ENCODE peak calls at places on chromosomes 1 and 21, in nine cellular contexts. P, I, D, F, O, R, X, Y and B are unnamed samples.

GRCh38 chr1:150976879-150977694 is 2.5 kb upstream of the CERS2 start:
- DNase-seq in P (peak; percentile 76), X (peak; percentile 55), F (no peak), D (peak; percentile 85), Y (peak; percentile 74), R (peak; percentile 47), I (no peak), O (peak; percentile 94), B (peak; percentile 91)

GRCh38 chr1:229487181-229487580 is 21.0 kb downstream of the NUP133 start:
- DNase-seq in O (no peak), R (no peak), D (no peak), Y (no peak), I (no peak), F (no peak), X (no peak), P (no peak), B (no peak)

GRCh38 chr1:93728480-93729131 is 47.0 kb upstream of the BCAR3 start:
- DNase-seq in Y (no peak), X (no peak), R (no peak), P (peak; percentile 38), I (no peak), F (no peak), O (no peak), D (no peak), B (peak; percentile 17)

GRCh38 chr1:155218854-155219591 is 10.5 kb downstream of the MTX1 start:
- DNase-seq in Y (no peak), D (peak; percentile 76), R (no peak), P (no peak), I (no peak), F (no peak), X (peak; percentile 40), O (peak; percentile 49), B (peak; percentile 93)

GRCh38 chr1:238340989-238341388 is 450.3 kb upstream of the ZP4 start:
- DNase-seq in D (peak; percentile 65), X (no peak), P (no peak), R (no peak), Y (no peak), F (no peak), O (peak; percentile 78), I (no peak), B (no peak)

GRCh38 chr21:43340491-43341348 is 86.2 kb downstream of the SIK1 start:
- DNase-seq in O (peak; percentile 74), D (peak; percentile 91), P (no peak), R (no peak), X (no peak), Y (no peak), F (no peak), I (peak; percentile 19), B (no peak)

GRCh38 chr1:226738995-226739695 is at the start of gene ITPKB:
- DNase-seq in F (no peak), D (peak; percentile 65), I (no peak), R (peak; percentile 91), X (peak; percentile 35), O (peak; percentile 59), Y (peak; percentile 86), P (peak; percentile 32), B (peak; percentile 74)

GRCh38 chr1:101507547-101507971 is 270.7 kb downstream of the S1PR1 start:
- DNase-seq in Y (no peak), X (no peak), O (no peak), R (no peak), D (no peak), I (no peak), P (no peak), F (no peak), B (no peak)

GRCh38 chr1:224067621-224068457 is 46.1 kb upstream of the FBXO28 start:
- DNase-seq in Y (no peak), F (no peak), P (no peak), O (peak; percentile 93), I (peak; percentile 67), R (no peak), X (no peak), D (peak; percentile 70), B (no peak)

GRCh38 chr1:21344750-21345443 is 54.6 kb upstream of the ECE1 start:
- DNase-seq in X (peak; percentile 48), O (no peak), P (no peak), R (no peak), I (no peak), D (peak; percentile 31), F (no peak), Y (no peak), B (no peak)

GRCh38 chr21:34915364-34915834 is 133.7 kb downstream of the RUNX1 start:
- DNase-seq in O (peak; percentile 77), P (no peak), R (no peak), F (peak; percentile 92), I (no peak), X (no peak), D (peak; percentile 83), Y (no peak), B (no peak)

GRCh38 chr1:2231667-2232254 is 3.6 kb downstream of the SKI start:
- DNase-seq in I (no peak), R (peak; percentile 74), D (peak; percentile 82), O (peak; percentile 58), Y (peak; percentile 88), P (peak; percentile 84), F (peak; percentile 50), X (peak; percentile 62), B (peak; percentile 75)